ENCODE peak calls at places on chromosomes 4 and X, in ten cellular contexts. I is OCI-LY7, L is epithelial cell of esophagus, P is heart right ventricle, W is fibroblast of villous mesenchyme, V is GM20000, X is ovary, K is mesothelial cell of epicardium, N is MCF 10A, Q is cardiac muscle cell. F is an unnamed sample.

GRCh38 chr4:13543091-13543581 is 1.2 kb downstream of the NKX3-2 start:
- DNase-seq in Q (no peak), V (peak), K (peak), W (no peak), P (no peak), L (no peak), I (no peak), N (no peak), X (no peak), F (no peak)

GRCh38 chr4:41418444-41418843 is 119.5 kb upstream of the LIMCH1 start:
- DNase-seq in L (no peak), P (peak), X (peak), I (no peak), W (peak), V (no peak), Q (peak), K (no peak), N (no peak), F (peak)

GRCh38 chrX:32195611-32196010 is 1015.7 kb downstream of the DMD start:
- DNase-seq in K (no peak), I (no peak), Q (no peak), X (no peak), V (no peak), N (no peak), P (no peak), W (no peak), L (no peak), F (no peak)

GRCh38 chr4:101349346-101350064 is 2.2 kb upstream of the PPP3CA start:
- DNase-seq in L (peak), W (no peak), N (peak), P (peak), K (no peak), Q (no peak), X (peak), I (no peak), V (no peak), F (peak)

GRCh38 chrX:22300130-22300529 is 27.4 kb downstream of the CBLL2 start:
- DNase-seq in I (no peak), W (peak), P (no peak), K (no peak), Q (peak), L (peak), V (no peak), X (no peak), N (peak), F (peak)

GRCh38 chrX:43861750-43862149 is 20.5 kb downstream of the MAOB start:
- DNase-seq in V (no peak), Q (no peak), I (no peak), K (no peak), L (peak), P (no peak), N (peak), W (no peak), X (peak), F (no peak)

GRCh38 chr4:98369322-98369721 is 108.1 kb downstream of the RAP1GDS1 start:
- DNase-seq in W (no peak), Q (no peak), V (no peak), N (no peak), L (no peak), K (no peak), I (no peak), X (no peak), P (no peak), F (no peak)

GRCh38 chr4:125796138-125796537 is 481.4 kb downstream of the FAT4 start:
- DNase-seq in N (no peak), I (no peak), X (no peak), P (no peak), L (no peak), K (no peak), W (no peak), Q (no peak), V (no peak), F (no peak)

GRCh38 chr4:2598661-2599654 is 62.5 kb downstream of the FAM193A start:
- DNase-seq in V (peak), Q (no peak), P (no peak), L (no peak), I (peak), W (peak), K (no peak), N (no peak), X (no peak), F (no peak)

GRCh38 chrX:68681443-68681941 is 34.0 kb downstream of the STARD8 start:
- DNase-seq in X (no peak), L (no peak), K (no peak), N (no peak), V (no peak), I (no peak), W (peak), Q (no peak), P (no peak), F (peak)

GRCh38 chr4:95660719-95661118 is 111.9 kb upstream of the UNC5C start:
- DNase-seq in Q (no peak), V (no peak), L (no peak), I (no peak), K (no peak), X (no peak), N (no peak), W (no peak), P (no peak), F (no peak)

DNA sequence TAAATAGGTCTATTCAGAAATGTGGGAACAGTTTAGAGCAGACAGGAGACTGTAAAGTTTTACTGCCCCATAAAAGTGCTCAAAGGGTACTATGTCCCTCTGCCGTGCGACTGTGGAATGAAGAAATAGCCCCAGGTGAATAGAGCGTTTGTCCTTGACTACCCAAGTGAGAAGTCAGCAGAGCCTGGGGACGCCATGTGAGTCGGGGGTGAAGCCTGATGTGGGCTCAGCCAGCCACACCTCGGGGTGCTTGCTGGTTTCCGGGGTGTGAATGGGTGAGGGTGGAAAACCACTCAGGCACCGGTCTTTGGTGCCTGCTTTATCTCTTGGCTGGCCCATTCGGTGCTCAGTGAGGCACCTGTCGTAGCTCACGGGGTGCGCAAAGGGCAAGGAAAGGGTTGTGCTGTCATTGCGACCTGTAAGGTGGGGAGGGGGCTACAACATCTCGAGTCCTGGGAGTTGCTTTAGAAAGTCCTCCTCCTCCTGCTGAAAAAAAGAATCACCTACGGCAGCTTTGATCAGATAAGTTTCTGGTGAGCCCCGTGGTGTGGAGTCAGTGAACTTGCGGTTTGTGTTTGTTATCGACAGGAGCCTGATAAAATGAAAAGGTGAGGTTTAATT is 895 bp downstream of the TRIM2 start:
- DNase-seq in V (no peak), P (no peak), X (no peak), Q (no peak), K (no peak), L (no peak), W (peak), N (no peak), I (no peak), F (no peak)
- TF ChIP-seq CTCF in V (no peak), P (no peak), X (no peak), Q (no peak), K (no peak), L (no peak), W (no peak), N (no peak), I (no peak), F (no peak)

DNA sequence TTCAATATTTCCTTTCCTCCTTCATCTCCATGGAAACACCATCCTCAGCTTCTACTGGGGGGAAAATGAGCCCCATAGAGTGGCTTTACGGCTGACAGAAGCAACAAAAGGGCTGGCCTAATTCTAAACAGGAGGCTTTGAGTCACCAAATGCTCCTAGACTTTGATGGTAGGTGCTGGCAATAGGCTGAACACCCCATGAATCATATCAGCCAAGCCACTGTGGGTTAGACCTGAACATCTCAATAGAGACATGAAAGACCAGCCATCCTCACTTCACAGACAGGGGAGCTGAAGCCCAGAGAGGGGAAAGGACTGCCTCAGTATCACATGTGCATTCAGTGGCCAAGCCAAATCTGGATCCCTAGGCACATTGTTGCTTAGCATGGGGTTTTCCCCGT is 107.6 kb downstream of the AMER1 start:
- DNase-seq in P (no peak), X (no peak), W (no peak), N (no peak), K (no peak), I (no peak), Q (no peak), V (no peak), L (no peak), F (no peak)
- TF ChIP-seq CTCF in P (no peak), X (no peak), W (no peak), N (no peak), K (no peak), I (no peak), Q (no peak), V (no peak), L (no peak), F (no peak)

GRCh38 chrX:53354669-53355068 is 67.8 kb downstream of the SMC1A start:
- DNase-seq in V (no peak), X (no peak), Q (no peak), W (no peak), N (no peak), I (no peak), K (no peak), P (no peak), L (no peak), F (no peak)

GRCh38 chrX:53357799-53358530 is 64.5 kb downstream of the SMC1A start:
- DNase-seq in K (no peak), V (no peak), L (no peak), X (no peak), I (no peak), W (peak), P (no peak), Q (no peak), N (no peak), F (peak)

GRCh38 chrX:53356186-53356585 is 66.3 kb downstream of the SMC1A start:
- DNase-seq in P (no peak), V (no peak), X (no peak), W (no peak), K (no peak), I (peak), Q (no peak), N (peak), L (peak), F (no peak)
- TF ChIP-seq CTCF in P (no peak), V (no peak), X (no peak), W (no peak), K (no peak), I (no peak), Q (no peak), N (no peak), L (no peak), F (no peak)

DNA sequence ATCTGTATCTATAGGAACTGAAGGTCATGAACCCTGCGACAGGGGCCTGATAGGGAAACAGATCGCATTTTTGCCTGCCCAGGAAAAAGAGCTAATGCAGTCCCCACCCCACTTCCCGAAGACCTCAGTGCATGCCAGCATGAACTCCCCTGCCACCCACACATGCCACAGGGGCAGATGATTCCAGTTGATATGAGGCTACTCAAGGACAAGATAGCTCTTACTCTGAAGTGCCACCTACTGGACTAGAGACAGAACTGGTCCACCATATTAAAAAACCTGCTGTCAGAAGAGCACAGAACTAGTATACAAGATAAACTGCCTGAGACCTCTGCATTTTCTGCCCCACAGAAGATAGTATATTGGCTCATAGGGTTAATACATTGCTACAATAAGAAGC is 68.0 kb downstream of the YIPF7 start:
- DNase-seq in V (no peak), P (no peak), I (peak), X (no peak), K (no peak), N (peak), L (peak), Q (no peak), W (no peak), F (no peak)
- TF ChIP-seq CTCF in V (no peak), P (no peak), I (peak), X (no peak), K (no peak), N (peak), L (peak), Q (no peak), W (no peak), F (no peak)

DNA sequence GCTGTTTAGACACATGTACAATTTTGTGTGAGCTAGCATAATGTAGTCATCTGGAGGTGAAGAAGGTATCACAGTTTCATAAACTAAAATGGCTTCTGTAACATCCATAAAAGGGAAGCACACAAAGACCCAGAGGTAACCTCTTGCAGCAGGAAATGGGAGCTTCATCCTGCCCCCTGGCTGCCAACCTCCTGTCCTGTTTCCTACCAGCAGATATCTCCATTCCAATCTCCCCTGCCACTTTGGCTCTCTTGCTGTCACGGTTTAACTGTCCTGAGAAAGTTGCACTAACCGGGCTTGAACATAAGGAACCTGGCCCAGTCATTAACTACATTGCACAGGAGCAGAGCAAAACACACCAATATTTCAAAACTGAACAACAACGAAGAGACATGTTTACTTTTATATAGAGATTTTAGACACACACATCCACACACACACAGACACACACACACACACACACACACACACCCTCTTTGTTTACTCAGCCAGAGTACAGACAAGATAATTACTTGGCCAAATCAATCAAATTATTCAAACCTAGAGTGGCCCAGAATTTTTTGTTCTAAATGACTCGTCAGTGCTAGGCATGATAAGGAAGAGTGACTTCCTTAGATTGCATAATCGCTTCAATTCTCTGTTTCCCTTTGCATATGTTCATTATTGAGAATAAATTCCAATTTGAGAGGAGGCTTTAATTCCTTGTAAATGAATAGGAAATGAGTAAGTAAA is 24.2 kb downstream of the MID2 start:
- DNase-seq in I (no peak), V (no peak), W (peak), P (no peak), K (no peak), L (peak), X (no peak), N (peak), Q (no peak), F (peak)
- TF ChIP-seq CTCF in I (no peak), V (no peak), W (no peak), P (no peak), K (no peak), L (peak), X (no peak), N (no peak), Q (no peak), F (peak)

GRCh38 chr4:17597517-17597916 is 16.9 kb upstream of the MED28 start:
- DNase-seq in X (no peak), K (no peak), N (peak), I (no peak), L (peak), P (no peak), V (no peak), Q (no peak), W (no peak), F (peak)
- TF ChIP-seq CTCF in X (no peak), K (peak), N (peak), I (peak), L (peak), P (peak), V (no peak), Q (peak), W (peak), F (peak)

GRCh38 chrX:73028876-73029275 is 26.1 kb downstream of the PABPC1L2B start:
- DNase-seq in W (no peak), L (no peak), P (no peak), N (no peak), V (no peak), X (no peak), Q (no peak), I (no peak), K (no peak), F (no peak)
- TF ChIP-seq CTCF in W (no peak), L (no peak), P (no peak), N (no peak), V (no peak), X (no peak), Q (no peak), I (no peak), K (no peak), F (no peak)

GRCh38 chr4:10622728-10623127 is 61.8 kb downstream of the CLNK start:
- DNase-seq in W (peak), N (peak), P (no peak), V (peak), Q (no peak), K (no peak), I (peak), X (no peak), L (peak), F (no peak)
- TF ChIP-seq CTCF in W (peak), N (no peak), P (peak), V (peak), Q (peak), K (no peak), I (peak), X (no peak), L (peak), F (peak)